ENCODE peak calls at places on chromosomes 7 and 10, in eight cellular contexts. One of them, this sample, is unnamed.

GRCh38 chr7:123682690-123683089 is 27.0 kb downstream of the LMOD2 start:
- DNase-seq in DMS 273 treated with DMSO at 0.1 percent for 48 hours: no peak
- DNase-seq in NCI-H2029: peak
- DNase-seq in osteoblast: no peak
- DNase-seq in foreskin melanocyte: peak
- DNase-seq in endothelial cell: peak
- DNase-seq in skeletal muscle cell: peak
- DNase-seq in iris pigment epithelial cell: peak
- DNase-seq in this sample: peak

GRCh38 chr7:80785961-80786360 is 132.9 kb downstream of the SEMA3C start:
- DNase-seq in DMS 273 treated with DMSO at 0.1 percent for 48 hours: no peak
- DNase-seq in NCI-H2029: no peak
- DNase-seq in osteoblast: no peak
- DNase-seq in foreskin melanocyte: no peak
- DNase-seq in endothelial cell: no peak
- DNase-seq in skeletal muscle cell: no peak
- DNase-seq in iris pigment epithelial cell: peak
- DNase-seq in this sample: no peak

GRCh38 chr10:49539320-49539885 is 482 bp upstream of the ERCC6 start:
- DNase-seq in DMS 273 treated with DMSO at 0.1 percent for 48 hours: no peak
- DNase-seq in NCI-H2029: no peak
- DNase-seq in osteoblast: peak
- DNase-seq in foreskin melanocyte: no peak
- DNase-seq in endothelial cell: peak
- DNase-seq in skeletal muscle cell: no peak
- DNase-seq in iris pigment epithelial cell: peak
- DNase-seq in this sample: no peak

GRCh38 chr7:1899201-1899600 is 229.1 kb downstream of the ELFN1 start:
- DNase-seq in DMS 273 treated with DMSO at 0.1 percent for 48 hours: no peak
- DNase-seq in NCI-H2029: no peak
- DNase-seq in osteoblast: peak
- DNase-seq in foreskin melanocyte: peak
- DNase-seq in endothelial cell: no peak
- DNase-seq in skeletal muscle cell: peak
- DNase-seq in iris pigment epithelial cell: peak
- DNase-seq in this sample: no peak

GRCh38 chr10:107444443-107444842 is 279.9 kb upstream of the SORCS1 start:
- DNase-seq in DMS 273 treated with DMSO at 0.1 percent for 48 hours: no peak
- DNase-seq in NCI-H2029: no peak
- DNase-seq in osteoblast: no peak
- DNase-seq in foreskin melanocyte: no peak
- DNase-seq in endothelial cell: no peak
- DNase-seq in skeletal muscle cell: no peak
- DNase-seq in iris pigment epithelial cell: no peak
- DNase-seq in this sample: no peak

GRCh38 chr7:35430547-35431153 is 176.8 kb upstream of the TBX20 start:
- DNase-seq in DMS 273 treated with DMSO at 0.1 percent for 48 hours: no peak
- DNase-seq in NCI-H2029: no peak
- DNase-seq in osteoblast: no peak
- DNase-seq in foreskin melanocyte: no peak
- DNase-seq in endothelial cell: no peak
- DNase-seq in skeletal muscle cell: no peak
- DNase-seq in iris pigment epithelial cell: peak
- DNase-seq in this sample: no peak

GRCh38 chr10:124642076-124642710 is 102.0 kb downstream of the FAM53B start:
- DNase-seq in DMS 273 treated with DMSO at 0.1 percent for 48 hours: peak
- DNase-seq in NCI-H2029: peak
- DNase-seq in osteoblast: no peak
- DNase-seq in foreskin melanocyte: no peak
- DNase-seq in endothelial cell: no peak
- DNase-seq in skeletal muscle cell: no peak
- DNase-seq in iris pigment epithelial cell: no peak
- DNase-seq in this sample: no peak

GRCh38 chr10:42932735-42933453 is 144.0 kb upstream of the RET start:
- DNase-seq in DMS 273 treated with DMSO at 0.1 percent for 48 hours: no peak
- DNase-seq in NCI-H2029: no peak
- DNase-seq in osteoblast: peak
- DNase-seq in foreskin melanocyte: no peak
- DNase-seq in endothelial cell: peak
- DNase-seq in skeletal muscle cell: no peak
- DNase-seq in iris pigment epithelial cell: no peak
- DNase-seq in this sample: no peak

GRCh38 chr7:105776986-105777910 is 99.2 kb downstream of the ATXN7L1 start:
- DNase-seq in DMS 273 treated with DMSO at 0.1 percent for 48 hours: no peak
- DNase-seq in NCI-H2029: peak
- DNase-seq in osteoblast: no peak
- DNase-seq in foreskin melanocyte: no peak
- DNase-seq in endothelial cell: no peak
- DNase-seq in skeletal muscle cell: no peak
- DNase-seq in iris pigment epithelial cell: peak
- DNase-seq in this sample: no peak

GRCh38 chr10:66747451-66747850 is 178.4 kb upstream of the LRRTM3 start:
- DNase-seq in DMS 273 treated with DMSO at 0.1 percent for 48 hours: no peak
- DNase-seq in NCI-H2029: no peak
- DNase-seq in osteoblast: peak
- DNase-seq in foreskin melanocyte: no peak
- DNase-seq in endothelial cell: no peak
- DNase-seq in skeletal muscle cell: peak
- DNase-seq in iris pigment epithelial cell: peak
- DNase-seq in this sample: no peak

GRCh38 chr7:135768990-135769389 is 20.4 kb upstream of the FAM180A start:
- DNase-seq in DMS 273 treated with DMSO at 0.1 percent for 48 hours: no peak
- DNase-seq in NCI-H2029: no peak
- DNase-seq in osteoblast: no peak
- DNase-seq in foreskin melanocyte: no peak
- DNase-seq in endothelial cell: no peak
- DNase-seq in skeletal muscle cell: no peak
- DNase-seq in iris pigment epithelial cell: no peak
- DNase-seq in this sample: no peak

GRCh38 chr7:16762177-16762576 is 8.6 kb downstream of the TSPAN13 start:
- DNase-seq in DMS 273 treated with DMSO at 0.1 percent for 48 hours: no peak
- DNase-seq in NCI-H2029: no peak
- DNase-seq in osteoblast: no peak
- DNase-seq in foreskin melanocyte: no peak
- DNase-seq in endothelial cell: no peak
- DNase-seq in skeletal muscle cell: no peak
- DNase-seq in iris pigment epithelial cell: no peak
- DNase-seq in this sample: no peak